ENCODE peak calls at places on chromosomes 6 and 20, in four cellular contexts. U, K, Z and M are unnamed samples.

GRCh38 chr20:58471161-58471834 is 43.9 kb downstream of the APCDD1L start:
- DNase-seq in U (no peak), K (no peak), Z (no peak), M (peak)

GRCh38 chr6:161922631-161923119 is 648.8 kb upstream of the AGPAT4 start:
- DNase-seq in U (no peak), K (peak), Z (peak), M (no peak)

GRCh38 chr6:140018588-140018987 is 644.1 kb upstream of the CITED2 start:
- DNase-seq in U (no peak), K (no peak), Z (no peak), M (no peak)

GRCh38 chr6:170363255-170363654 is 56.7 kb downstream of the FAM120B start:
- DNase-seq in U (no peak), K (no peak), Z (no peak), M (no peak)

GRCh38 chr20:63957004-63957689 is 931 bp upstream of the UCKL1 start:
- DNase-seq in U (no peak), K (peak), Z (no peak), M (no peak)

GRCh38 chr6:44224154-44224977 is 971 bp downstream of the SLC29A1 start:
- DNase-seq in U (no peak), K (no peak), Z (no peak), M (no peak)

GRCh38 chr20:63911171-63911570 is 16.2 kb downstream of the DNAJC5 start:
- DNase-seq in U (no peak), K (no peak), Z (no peak), M (no peak)

GRCh38 chr6:71181565-71181964 is 107.0 kb upstream of the OGFRL1 start:
- DNase-seq in U (no peak), K (no peak), Z (no peak), M (no peak)

GRCh38 chr6:134217110-134217509 is 100.8 kb downstream of the SGK1 start:
- DNase-seq in U (no peak), K (no peak), Z (no peak), M (no peak)

GRCh38 chr6:82364087-82365010 is 732 bp downstream of the TPBG start:
- DNase-seq in U (peak), K (peak), Z (peak), M (peak)

GRCh38 chr6:110898111-110898510 is 23.5 kb downstream of the AMD1 start:
- DNase-seq in U (no peak), K (no peak), Z (no peak), M (no peak)

GRCh38 chr20:48832423-48832735 is 4.6 kb upstream of the PREX1 start:
- DNase-seq in U (no peak), K (no peak), Z (peak), M (no peak)

GRCh38 chr20:44084891-44085290 is 102.1 kb downstream of the JPH2 start:
- DNase-seq in U (no peak), K (no peak), Z (no peak), M (no peak)

GRCh38 chr6:84556541-84557335 is 207.7 kb downstream of the TBX18 start:
- DNase-seq in U (no peak), K (no peak), Z (no peak), M (no peak)

GRCh38 chr20:35871311-35871771 is 83.0 kb downstream of the SCAND1 start:
- DNase-seq in U (peak), K (no peak), Z (no peak), M (no peak)

GRCh38 chr6:127824061-127824460 is 76.8 kb downstream of the THEMIS start:
- DNase-seq in U (no peak), K (no peak), Z (no peak), M (no peak)

GRCh38 chr6:69796081-69796626 is 656 bp downstream of the LMBRD1 start:
- DNase-seq in U (no peak), K (no peak), Z (no peak), M (peak)

GRCh38 chr20:44066645-44067606 is 120.1 kb downstream of the JPH2 start:
- DNase-seq in U (no peak), K (no peak), Z (no peak), M (no peak)

GRCh38 chr20:50848846-50849673 is 54.2 kb downstream of the BCAS4 start:
- DNase-seq in U (no peak), K (no peak), Z (no peak), M (no peak)

GRCh38 chr6:39934060-39934757 is at the start of gene MOCS1:
- DNase-seq in U (peak), K (peak), Z (peak), M (peak)

GRCh38 chr20:34639755-34640222 is 37.1 kb downstream of the PIGU start:
- DNase-seq in U (no peak), K (no peak), Z (no peak), M (no peak)

GRCh38 chr6:112061605-112062004 is 7.7 kb downstream of the CCN6 start:
- DNase-seq in U (no peak), K (no peak), Z (no peak), M (no peak)

GRCh38 chr6:164097557-164098398 is 683.3 kb downstream of the QKI start:
- DNase-seq in U (no peak), K (peak), Z (no peak), M (no peak)

DNA sequence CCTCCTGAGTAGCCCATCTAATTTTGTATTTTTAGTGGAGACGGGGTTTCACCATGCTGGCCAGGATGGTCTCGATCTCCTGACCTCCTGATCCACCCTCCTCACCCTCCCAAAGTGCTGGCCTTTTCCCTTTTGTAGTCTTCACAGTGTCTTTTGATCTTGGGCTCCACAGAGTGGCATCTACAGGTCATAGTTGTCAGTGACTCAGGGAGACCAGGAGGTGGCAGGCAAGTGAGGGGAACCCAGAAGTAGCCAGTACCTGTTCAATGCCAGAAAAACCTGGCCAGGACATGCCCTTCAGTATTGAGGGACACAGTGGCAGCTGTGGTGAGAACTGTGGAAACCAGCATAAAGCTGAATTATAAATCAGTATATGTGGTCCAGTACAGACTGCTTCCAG is 19.6 kb downstream of the RPP21 start:
- DNase-seq in U (no peak), K (no peak), Z (no peak), M (no peak)
- TF ChIP-seq CTCF in U (no peak), K (no peak), Z (no peak), M (no peak)

DNA sequence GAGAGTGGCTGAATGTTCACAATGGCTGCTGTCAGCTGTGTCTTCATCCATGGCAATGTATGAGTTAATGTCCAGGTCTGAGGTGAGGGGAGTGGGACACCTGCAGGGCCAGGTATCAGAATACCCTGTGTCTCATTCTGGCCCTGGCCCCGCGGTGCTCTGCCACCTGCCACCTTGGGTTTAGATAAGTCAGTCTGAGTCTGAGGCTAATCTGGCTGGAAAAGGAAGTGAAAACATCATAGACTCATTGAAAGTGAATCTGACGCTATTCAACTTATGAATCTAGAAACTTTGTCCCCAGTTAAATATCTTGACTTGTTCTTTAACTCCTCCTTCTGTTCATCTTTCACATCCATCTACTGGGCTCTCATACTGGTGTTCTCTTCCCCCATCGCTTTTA is 267.1 kb upstream of the JAG1 start:
- DNase-seq in U (no peak), K (no peak), Z (no peak), M (no peak)
- TF ChIP-seq CTCF in U (no peak), K (no peak), Z (no peak), M (no peak)

DNA sequence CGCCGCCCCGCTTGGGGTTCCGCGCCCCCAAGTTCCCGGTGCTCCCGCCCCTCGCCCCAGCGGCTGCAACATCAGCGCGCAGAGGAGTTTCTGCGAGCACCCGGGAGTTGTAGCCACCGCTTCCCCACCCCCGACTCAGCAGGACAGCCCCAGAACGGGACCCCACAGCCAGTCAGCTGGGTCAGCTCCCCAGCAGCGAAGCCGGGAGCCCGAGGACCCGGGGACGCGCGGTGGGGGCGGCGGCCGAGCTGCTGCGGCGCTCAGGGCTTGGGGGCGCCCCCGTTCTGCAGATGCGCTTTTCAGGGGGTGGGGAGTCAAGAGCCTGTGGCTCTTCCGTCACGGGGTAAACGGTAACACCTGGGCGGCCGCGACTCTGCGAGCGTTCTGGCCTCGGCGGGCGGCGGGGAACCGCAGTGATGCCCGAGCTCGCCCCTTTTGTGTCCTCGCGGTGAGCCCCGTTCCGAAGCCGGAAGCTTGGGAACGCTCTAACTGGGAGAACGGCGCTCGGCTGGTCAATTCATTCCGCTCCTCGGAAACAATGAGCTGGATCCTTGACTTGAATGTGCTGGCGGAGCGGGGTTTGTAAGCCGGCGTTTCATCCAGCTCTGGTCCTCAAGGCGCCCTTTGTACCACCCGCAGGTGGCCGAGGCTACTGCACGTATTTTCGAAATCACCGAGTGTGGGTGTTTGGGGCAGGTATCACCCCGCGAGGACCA is 775 bp downstream of the PLEKHG1 start:
- DNase-seq in U (peak), K (peak), Z (peak), M (peak)
- TF ChIP-seq CTCF in U (peak), K (peak), Z (peak), M (peak)

DNA sequence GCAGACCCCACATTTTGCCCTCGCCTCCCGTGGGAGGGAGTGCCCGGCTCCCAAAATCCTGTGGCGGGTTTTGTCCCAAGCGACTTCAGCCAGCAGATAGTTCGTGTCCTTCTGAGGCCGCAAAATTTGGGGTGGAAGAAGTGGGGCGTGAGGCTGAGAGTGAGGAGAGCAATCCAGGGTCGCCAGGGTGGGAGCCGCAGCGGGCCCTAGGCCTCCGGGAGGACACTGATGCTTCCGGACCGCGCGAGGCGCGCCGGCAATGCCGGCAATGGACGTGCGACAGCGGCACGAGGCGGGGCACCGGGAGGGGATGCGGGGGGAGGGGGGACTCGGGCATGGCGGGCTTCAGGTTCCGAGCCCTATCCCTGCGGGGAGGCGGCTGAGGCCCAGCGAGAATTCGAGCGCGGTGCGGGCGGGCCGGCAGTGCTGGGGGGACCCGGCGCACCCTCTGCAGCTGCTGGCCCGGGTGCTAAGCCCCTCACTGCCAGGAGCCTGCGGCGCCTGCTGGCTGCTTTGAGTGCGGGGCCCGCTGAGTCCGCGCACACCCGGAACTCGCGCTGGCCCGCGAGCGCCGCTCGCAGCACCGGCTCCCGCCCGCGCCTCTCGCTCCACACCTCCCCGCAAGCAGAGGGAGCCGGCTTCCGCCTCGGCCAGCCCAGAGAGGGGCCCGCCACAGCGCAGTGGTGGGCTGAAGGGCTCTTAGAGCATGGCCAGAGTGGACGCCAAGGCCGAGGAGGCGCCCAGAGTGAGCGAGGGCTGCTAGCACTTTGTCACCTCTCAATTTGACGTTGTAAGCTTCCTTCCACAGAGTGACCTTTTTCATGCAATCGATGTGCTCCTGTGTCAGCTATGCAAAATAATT is 143.8 kb downstream of the LPA start:
- DNase-seq in U (peak), K (peak), Z (peak), M (peak)
- TF ChIP-seq CTCF in U (peak), K (peak), Z (no peak), M (peak)

GRCh38 chr6:29724937-29725869 is 2.0 kb downstream of the HLA-F start:
- DNase-seq in U (no peak), K (no peak), Z (no peak), M (no peak)

GRCh38 chr6:29720863-29721262 is 2.4 kb upstream of the HLA-F start:
- DNase-seq in U (no peak), K (no peak), Z (no peak), M (no peak)

GRCh38 chr6:29725981-29726380 is 2.7 kb downstream of the HLA-F start:
- DNase-seq in U (no peak), K (no peak), Z (no peak), M (no peak)

GRCh38 chr6:29723666-29724588 is 693 bp downstream of the HLA-F start:
- DNase-seq in U (peak), K (peak), Z (peak), M (no peak)

DNA sequence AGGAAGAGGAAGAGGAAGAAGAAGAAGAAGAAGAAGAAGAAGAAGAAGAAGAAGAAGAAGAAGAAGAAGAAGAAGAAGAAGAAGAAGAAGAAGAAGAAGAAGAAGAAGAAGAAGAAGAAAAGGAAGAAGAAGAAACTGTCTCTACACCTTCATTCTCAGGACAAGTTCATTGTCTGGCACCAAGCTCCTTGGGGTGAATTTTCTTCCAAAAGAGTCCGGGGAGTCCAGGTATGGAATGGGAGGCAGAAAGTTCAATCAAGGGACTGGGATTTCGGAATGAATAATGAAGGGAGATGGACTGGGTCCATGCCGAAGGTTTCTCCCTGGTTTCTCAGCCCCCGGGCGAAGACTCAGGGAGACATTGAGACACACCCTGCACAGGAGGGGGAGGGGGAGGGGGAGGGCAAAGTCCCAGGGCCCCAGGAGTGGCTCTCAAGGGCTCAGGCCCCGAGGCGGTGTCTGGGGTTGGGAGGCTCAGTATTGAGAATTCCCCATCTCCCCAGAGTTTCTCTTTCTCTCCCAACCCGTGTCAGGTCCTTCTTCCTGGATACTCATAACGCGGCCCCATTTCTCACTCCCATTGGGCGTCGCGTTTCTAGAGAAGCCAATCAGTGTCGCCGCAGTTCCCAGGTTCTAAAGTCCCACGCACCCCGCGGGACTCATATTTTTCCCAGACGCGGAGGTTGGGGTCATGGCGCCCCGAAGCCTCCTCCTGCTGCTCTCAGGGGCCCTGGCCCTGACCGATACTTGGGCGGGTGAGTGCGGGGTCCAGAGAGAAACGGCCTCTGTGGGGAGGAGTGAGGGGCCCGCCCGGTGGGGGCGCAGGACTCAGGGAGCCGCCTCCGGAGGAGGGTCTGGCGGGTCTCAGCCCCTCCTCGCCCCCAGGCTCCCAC is at the start of gene HLA-F:
- DNase-seq in U (peak), K (peak), Z (peak), M (no peak)
- TF ChIP-seq CTCF in U (no peak), K (no peak), Z (no peak), M (no peak)

GRCh38 chr6:138105880-138106664 is 1.1 kb downstream of the PERP start:
- DNase-seq in U (no peak), K (no peak), Z (no peak), M (no peak)

GRCh38 chr6:138106665-138107077 is 548 bp downstream of the PERP start:
- DNase-seq in U (no peak), K (no peak), Z (no peak), M (no peak)

GRCh38 chr6:138105446-138105845 is 1.8 kb downstream of the PERP start:
- DNase-seq in U (no peak), K (no peak), Z (no peak), M (no peak)

GRCh38 chr6:138107752-138108592 is 753 bp upstream of the PERP start:
- DNase-seq in U (no peak), K (no peak), Z (peak), M (no peak)

GRCh38 chr6:138107078-138107751 is at the start of gene PERP:
- DNase-seq in U (peak), K (peak), Z (peak), M (peak)
- TF ChIP-seq CTCF in U (no peak), K (no peak), Z (no peak), M (no peak)

DNA sequence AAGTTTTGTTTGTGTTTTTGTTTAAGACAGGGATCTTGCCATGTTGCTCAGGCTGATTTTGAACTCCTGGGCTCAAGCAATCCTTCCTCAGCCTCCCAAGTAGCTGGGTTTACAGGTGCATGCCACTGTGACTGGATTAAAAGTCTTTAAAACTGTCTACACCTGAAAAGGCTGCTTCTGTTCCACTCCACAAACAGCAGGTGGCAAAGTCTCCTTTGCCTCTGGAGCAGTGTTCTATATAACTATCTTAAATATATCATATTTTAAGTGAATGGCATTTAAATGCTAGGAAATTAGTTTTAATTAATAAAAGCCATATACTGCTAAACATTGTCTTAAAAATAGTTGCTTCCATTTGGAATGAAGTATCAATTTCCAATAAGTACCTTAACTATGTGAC is 89.2 kb upstream of the BCLAF1 start:
- DNase-seq in U (no peak), K (no peak), Z (no peak), M (no peak)
- TF ChIP-seq CTCF in U (no peak), K (no peak), Z (no peak), M (no peak)

GRCh38 chr6:149079911-149080501 is 237.5 kb upstream of the TAB2 start:
- DNase-seq in U (peak), K (no peak), Z (peak), M (no peak)
- TF ChIP-seq CTCF in U (no peak), K (no peak), Z (no peak), M (no peak)

DNA sequence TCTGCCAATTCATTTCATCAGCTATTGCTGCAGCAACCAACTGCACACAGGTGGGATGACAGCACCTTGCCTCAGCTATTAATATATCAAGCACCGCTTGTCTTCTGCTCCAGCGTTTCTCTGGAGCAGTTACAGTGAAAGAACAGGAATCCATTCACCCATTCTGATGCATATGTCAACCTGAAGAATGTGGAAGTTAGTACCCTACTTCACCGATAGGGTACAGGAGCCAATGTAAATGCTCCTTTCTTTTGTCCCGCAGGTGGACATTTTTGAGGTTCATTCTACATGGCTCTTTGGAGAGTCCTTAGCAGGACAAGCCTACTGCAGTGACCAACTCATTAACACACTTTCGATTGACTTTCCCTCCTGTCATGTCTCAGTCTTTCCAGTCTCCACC is 139.9 kb upstream of the PRND start:
- DNase-seq in U (no peak), K (no peak), Z (no peak), M (no peak)
- TF ChIP-seq CTCF in U (no peak), K (peak), Z (no peak), M (peak)

DNA sequence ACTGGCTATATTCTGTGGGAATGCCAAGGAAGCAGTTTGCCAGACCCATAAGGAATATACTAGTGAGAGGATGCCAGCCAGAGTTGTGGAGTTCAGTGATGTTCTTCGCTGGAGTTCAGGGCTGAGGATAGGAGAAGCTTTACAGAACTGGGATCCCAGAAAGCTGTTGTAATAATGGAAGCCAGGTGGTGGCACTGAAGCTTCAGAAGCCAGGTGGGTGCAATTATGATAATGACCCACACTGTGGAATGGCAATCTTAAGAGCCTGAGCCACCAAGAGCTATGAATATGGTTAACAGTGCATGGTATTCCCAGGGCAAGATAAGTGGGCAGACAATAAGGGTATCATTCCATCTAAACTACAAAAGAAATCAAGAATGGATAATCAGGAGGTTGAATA is 25.1 kb upstream of the ENPP1 start:
- DNase-seq in U (no peak), K (no peak), Z (no peak), M (no peak)
- TF ChIP-seq CTCF in U (no peak), K (no peak), Z (no peak), M (no peak)